ENCODE peak calls at places on chromosomes 16 and 17, in five cellular contexts. Y is HCT116, L is foreskin keratinocyte, C is NCI-H1694, G is ELR. J is an unnamed sample.

GRCh38 chr17:18260332-18261145 is at the start of gene MIEF2:
- DNase-seq in G (peak), L (peak), Y (peak), C (peak), J (peak)

GRCh38 chr16:55264949-55265348 is 59.1 kb upstream of the IRX6 start:
- DNase-seq in L (no peak), C (no peak), G (no peak), Y (no peak), J (no peak)

GRCh38 chr17:36117505-36118382 is 14.1 kb downstream of the CCL4 start:
- DNase-seq in Y (no peak), C (no peak), L (no peak), G (no peak), J (no peak)

GRCh38 chr17:35170968-35171771 is 23.0 kb downstream of the SLC35G3 start:
- DNase-seq in G (peak), Y (no peak), L (no peak), C (no peak), J (peak)

GRCh38 chr17:65074778-65075250 is 18.3 kb upstream of the GNA13 start:
- DNase-seq in L (no peak), G (no peak), C (no peak), Y (no peak), J (no peak)

GRCh38 chr16:81492965-81493754 is 48.6 kb downstream of the CMIP start:
- DNase-seq in L (no peak), Y (peak), C (no peak), G (no peak), J (no peak)

GRCh38 chr17:12133183-12133582 is 112.5 kb downstream of the MAP2K4 start:
- DNase-seq in L (no peak), Y (no peak), G (no peak), C (no peak), J (no peak)

GRCh38 chr16:2429771-2430663 is 770 bp downstream of the CCNF start:
- DNase-seq in L (no peak), Y (no peak), G (peak), C (no peak), J (no peak)

GRCh38 chr16:86252596-86252995 is 257.7 kb upstream of the FOXF1 start:
- DNase-seq in L (no peak), Y (peak), C (no peak), G (peak), J (peak)

GRCh38 chr16:72989203-72989991 is 58.5 kb downstream of the ZFHX3 start:
- DNase-seq in G (peak), Y (peak), C (no peak), L (peak), J (peak)

GRCh38 chr17:38717139-38717745 is 12.2 kb downstream of the MLLT6 start:
- DNase-seq in G (no peak), C (no peak), L (no peak), Y (no peak), J (no peak)

GRCh38 chr16:30980068-30980371 is 5.0 kb upstream of the HSD3B7 start:
- DNase-seq in Y (no peak), C (no peak), G (no peak), L (no peak), J (no peak)

GRCh38 chr17:79845601-79845949 is 6.3 kb upstream of the CBX4 start:
- DNase-seq in C (no peak), L (no peak), Y (no peak), G (peak), J (no peak)

GRCh38 chr16:4409081-4409932 is 7.1 kb downstream of the CORO7 start:
- DNase-seq in Y (no peak), G (no peak), L (no peak), C (peak), J (no peak)

GRCh38 chr16:62038225-62038624 is 2.0 kb upstream of the CDH8 start:
- DNase-seq in G (no peak), C (no peak), L (peak), Y (no peak), J (no peak)

GRCh38 chr17:9052921-9053320 is 31.6 kb downstream of the NTN1 start:
- DNase-seq in Y (no peak), L (no peak), C (no peak), G (no peak), J (no peak)

GRCh38 chr16:89123831-89124100 is 30.1 kb downstream of the ACSF3 start:
- DNase-seq in G (no peak), Y (no peak), C (no peak), L (no peak), J (no peak)

GRCh38 chr17:49691086-49691676 is 13.3 kb upstream of the SPOP start:
- DNase-seq in G (no peak), C (no peak), Y (no peak), L (no peak), J (no peak)

GRCh38 chr17:3575506-3575905 is 17.9 kb upstream of the TRPV3 start:
- DNase-seq in L (peak), G (peak), C (no peak), Y (no peak), J (peak)

GRCh38 chr17:18033442-18034099 is 5.4 kb downstream of the ATPAF2 start:
- DNase-seq in L (peak), Y (peak), G (peak), C (peak), J (peak)

GRCh38 chr17:29364691-29365090 is 25.5 kb upstream of the TAOK1 start:
- DNase-seq in C (no peak), Y (no peak), G (no peak), L (no peak), J (no peak)

GRCh38 chr17:34006126-34006525 is 249.0 kb upstream of the CCL2 start:
- DNase-seq in L (no peak), C (no peak), G (no peak), Y (no peak), J (no peak)

GRCh38 chr16:65229191-65229662 is 107.4 kb upstream of the CDH11 start:
- DNase-seq in L (peak), Y (no peak), C (no peak), G (no peak), J (no peak)

GRCh38 chr16:87252269-87252970 is 64.8 kb downstream of the C16orf95 start:
- DNase-seq in C (no peak), Y (no peak), G (peak), L (no peak), J (peak)

GRCh38 chr16:17070882-17071592 is 399.7 kb downstream of the XYLT1 start:
- DNase-seq in C (peak), L (peak), Y (no peak), G (no peak), J (no peak)

GRCh38 chr16:11686713-11687112 is 18.5 kb downstream of the SNN start:
- DNase-seq in G (no peak), L (no peak), Y (no peak), C (no peak), J (no peak)

GRCh38 chr17:4573682-4574081 is 10.6 kb upstream of the SMTNL2 start:
- DNase-seq in G (peak), C (no peak), L (no peak), Y (no peak), J (no peak)

GRCh38 chr16:1464894-1465566 is 9.8 kb downstream of the CLCN7 start:
- DNase-seq in Y (no peak), L (no peak), C (no peak), G (no peak), J (no peak)

GRCh38 chr17:79022507-79022991 is 1.4 kb upstream of the C1QTNF1 start:
- DNase-seq in G (no peak), L (no peak), Y (no peak), C (no peak), J (no peak)

GRCh38 chr16:73216932-73217331 is 169.0 kb upstream of the ZFHX3 start:
- DNase-seq in C (no peak), G (no peak), Y (no peak), L (no peak), J (no peak)

GRCh38 chr17:39755550-39756375 is 18.0 kb downstream of the GRB7 start:
- DNase-seq in Y (no peak), L (no peak), G (no peak), C (no peak), J (no peak)

GRCh38 chr17:81025065-81025751 is 9.7 kb upstream of the BAIAP2 start:
- DNase-seq in G (no peak), Y (no peak), C (no peak), L (no peak), J (no peak)

GRCh38 chr17:15119928-15120327 is 145.2 kb downstream of the PMP22 start:
- DNase-seq in C (no peak), Y (no peak), G (peak), L (no peak), J (no peak)

GRCh38 chr16:2447920-2448583 is 11.9 kb upstream of the TEDC2 start:
- DNase-seq in L (no peak), G (peak), Y (no peak), C (no peak), J (no peak)

GRCh38 chr17:32314636-32315035 is 27.3 kb downstream of the C17orf75 start:
- DNase-seq in Y (no peak), L (no peak), G (no peak), C (peak), J (no peak)

GRCh38 chr16:69501956-69502457 is 63.8 kb upstream of the NFAT5 start:
- DNase-seq in L (no peak), Y (no peak), C (no peak), G (no peak), J (no peak)

J was measured in HT1080.